ENCODE peak calls at places on chromosomes 4 and X, in seven cellular contexts. One of them, this sample, is unnamed.

GRCh38 chr4:22515145-22515887 is 550 bp downstream of the ADGRA3 start:
- DNase-seq in GM23338: peak
- DNase-seq in H1: peak
- DNase-seq in endothelial cell of umbilical vein: peak
- DNase-seq in GM12892: peak
- DNase-seq in HCT116: no peak
- DNase-seq in suprapubic skin: peak
- DNase-seq in this sample: peak

GRCh38 chr4:94917146-94917545 is 159.4 kb downstream of the BMPR1B start:
- DNase-seq in GM23338: no peak
- DNase-seq in H1: no peak
- DNase-seq in endothelial cell of umbilical vein: no peak
- DNase-seq in GM12892: no peak
- DNase-seq in HCT116: no peak
- DNase-seq in suprapubic skin: no peak
- DNase-seq in this sample: no peak

GRCh38 chrX:8755813-8756212 is 23.9 kb upstream of the ANOS1 start:
- DNase-seq in GM23338: no peak
- DNase-seq in H1: no peak
- DNase-seq in endothelial cell of umbilical vein: no peak
- DNase-seq in GM12892: no peak
- DNase-seq in HCT116: no peak
- DNase-seq in suprapubic skin: no peak
- DNase-seq in this sample: no peak

GRCh38 chr4:151418385-151418784 is 9.4 kb downstream of the FHIP1A start:
- DNase-seq in GM23338: no peak
- DNase-seq in H1: no peak
- DNase-seq in endothelial cell of umbilical vein: peak
- DNase-seq in GM12892: no peak
- DNase-seq in HCT116: peak
- DNase-seq in suprapubic skin: no peak
- DNase-seq in this sample: no peak

GRCh38 chrX:150837845-150838244 is 60.6 kb downstream of the CD99L2 start:
- DNase-seq in GM23338: no peak
- DNase-seq in H1: no peak
- DNase-seq in endothelial cell of umbilical vein: no peak
- DNase-seq in GM12892: no peak
- DNase-seq in HCT116: no peak
- DNase-seq in suprapubic skin: no peak
- DNase-seq in this sample: no peak

GRCh38 chr4:91256751-91257150 is 1047.0 kb upstream of the GRID2 start:
- DNase-seq in GM23338: no peak
- DNase-seq in H1: no peak
- DNase-seq in endothelial cell of umbilical vein: no peak
- DNase-seq in GM12892: no peak
- DNase-seq in HCT116: no peak
- DNase-seq in suprapubic skin: no peak
- DNase-seq in this sample: no peak

GRCh38 chrX:3052864-3053263 is 11.6 kb downstream of the ARSF start:
- DNase-seq in GM23338: no peak
- DNase-seq in H1: no peak
- DNase-seq in endothelial cell of umbilical vein: no peak
- DNase-seq in GM12892: no peak
- DNase-seq in HCT116: no peak
- DNase-seq in suprapubic skin: no peak
- DNase-seq in this sample: no peak

GRCh38 chrX:6693051-6693450 is 158.1 kb upstream of the VCX3A start:
- DNase-seq in GM23338: peak
- DNase-seq in H1: no peak
- DNase-seq in endothelial cell of umbilical vein: no peak
- DNase-seq in GM12892: no peak
- DNase-seq in HCT116: no peak
- DNase-seq in suprapubic skin: no peak
- DNase-seq in this sample: no peak

GRCh38 chr4:55498051-55498450 is 48.7 kb downstream of the CLOCK start:
- DNase-seq in GM23338: no peak
- DNase-seq in H1: no peak
- DNase-seq in endothelial cell of umbilical vein: no peak
- DNase-seq in GM12892: no peak
- DNase-seq in HCT116: no peak
- DNase-seq in suprapubic skin: no peak
- DNase-seq in this sample: no peak

GRCh38 chr4:153489856-153490558 is 23.8 kb downstream of the TMEM131L start:
- DNase-seq in GM23338: no peak
- DNase-seq in H1: no peak
- DNase-seq in endothelial cell of umbilical vein: peak
- DNase-seq in GM12892: no peak
- DNase-seq in HCT116: no peak
- DNase-seq in suprapubic skin: no peak
- DNase-seq in this sample: no peak

GRCh38 chr4:122722256-122722655 is 10.2 kb upstream of the BBS12 start:
- DNase-seq in GM23338: no peak
- DNase-seq in H1: no peak
- DNase-seq in endothelial cell of umbilical vein: no peak
- DNase-seq in GM12892: no peak
- DNase-seq in HCT116: no peak
- DNase-seq in suprapubic skin: no peak
- DNase-seq in this sample: no peak

GRCh38 chrX:84182521-84182920 is 5.5 kb downstream of the RPS6KA6 start:
- DNase-seq in GM23338: no peak
- DNase-seq in H1: no peak
- DNase-seq in endothelial cell of umbilical vein: no peak
- DNase-seq in GM12892: no peak
- DNase-seq in HCT116: no peak
- DNase-seq in suprapubic skin: no peak
- DNase-seq in this sample: no peak

GRCh38 chr4:80367737-80368136 is 32.2 kb downstream of the CFAP299 start:
- DNase-seq in GM23338: no peak
- DNase-seq in H1: no peak
- DNase-seq in endothelial cell of umbilical vein: no peak
- DNase-seq in GM12892: no peak
- DNase-seq in HCT116: no peak
- DNase-seq in suprapubic skin: no peak
- DNase-seq in this sample: no peak

GRCh38 chrX:101803451-101803850 is 128.4 kb downstream of the ZMAT1 start:
- DNase-seq in GM23338: peak
- DNase-seq in H1: no peak
- DNase-seq in endothelial cell of umbilical vein: peak
- DNase-seq in GM12892: no peak
- DNase-seq in HCT116: no peak
- DNase-seq in suprapubic skin: no peak
- DNase-seq in this sample: no peak

GRCh38 chr4:70704333-70705145 is 16.2 kb downstream of the UTP3 start:
- DNase-seq in GM23338: peak
- DNase-seq in H1: peak
- DNase-seq in endothelial cell of umbilical vein: peak
- DNase-seq in GM12892: peak
- DNase-seq in HCT116: peak
- DNase-seq in suprapubic skin: peak
- DNase-seq in this sample: peak
- TF ChIP-seq POLR2AphosphoS5 in GM23338: peak
- TF ChIP-seq POLR2AphosphoS5 in H1: no peak
- TF ChIP-seq POLR2AphosphoS5 in endothelial cell of umbilical vein: peak
- TF ChIP-seq POLR2AphosphoS5 in GM12892: no peak
- TF ChIP-seq POLR2AphosphoS5 in HCT116: peak
- TF ChIP-seq POLR2AphosphoS5 in suprapubic skin: no peak
- TF ChIP-seq POLR2AphosphoS5 in this sample: no peak

GRCh38 chrX:136907626-136908025 is 27.1 kb upstream of the RBMX start:
- DNase-seq in GM23338: no peak
- DNase-seq in H1: no peak
- DNase-seq in endothelial cell of umbilical vein: no peak
- DNase-seq in GM12892: no peak
- DNase-seq in HCT116: no peak
- DNase-seq in suprapubic skin: no peak
- DNase-seq in this sample: no peak

GRCh38 chrX:136909119-136909705 is 28.7 kb upstream of the RBMX start:
- DNase-seq in GM23338: peak
- DNase-seq in H1: peak
- DNase-seq in endothelial cell of umbilical vein: peak
- DNase-seq in GM12892: peak
- DNase-seq in HCT116: peak
- DNase-seq in suprapubic skin: peak
- DNase-seq in this sample: peak

GRCh38 chrX:136906921-136907510 is 26.5 kb upstream of the RBMX start:
- DNase-seq in GM23338: no peak
- DNase-seq in H1: no peak
- DNase-seq in endothelial cell of umbilical vein: no peak
- DNase-seq in GM12892: no peak
- DNase-seq in HCT116: no peak
- DNase-seq in suprapubic skin: no peak
- DNase-seq in this sample: no peak

GRCh38 chrX:136910565-136911040 is 30.1 kb upstream of the RBMX start:
- DNase-seq in GM23338: no peak
- DNase-seq in H1: no peak
- DNase-seq in endothelial cell of umbilical vein: no peak
- DNase-seq in GM12892: no peak
- DNase-seq in HCT116: no peak
- DNase-seq in suprapubic skin: no peak
- DNase-seq in this sample: no peak

DNA sequence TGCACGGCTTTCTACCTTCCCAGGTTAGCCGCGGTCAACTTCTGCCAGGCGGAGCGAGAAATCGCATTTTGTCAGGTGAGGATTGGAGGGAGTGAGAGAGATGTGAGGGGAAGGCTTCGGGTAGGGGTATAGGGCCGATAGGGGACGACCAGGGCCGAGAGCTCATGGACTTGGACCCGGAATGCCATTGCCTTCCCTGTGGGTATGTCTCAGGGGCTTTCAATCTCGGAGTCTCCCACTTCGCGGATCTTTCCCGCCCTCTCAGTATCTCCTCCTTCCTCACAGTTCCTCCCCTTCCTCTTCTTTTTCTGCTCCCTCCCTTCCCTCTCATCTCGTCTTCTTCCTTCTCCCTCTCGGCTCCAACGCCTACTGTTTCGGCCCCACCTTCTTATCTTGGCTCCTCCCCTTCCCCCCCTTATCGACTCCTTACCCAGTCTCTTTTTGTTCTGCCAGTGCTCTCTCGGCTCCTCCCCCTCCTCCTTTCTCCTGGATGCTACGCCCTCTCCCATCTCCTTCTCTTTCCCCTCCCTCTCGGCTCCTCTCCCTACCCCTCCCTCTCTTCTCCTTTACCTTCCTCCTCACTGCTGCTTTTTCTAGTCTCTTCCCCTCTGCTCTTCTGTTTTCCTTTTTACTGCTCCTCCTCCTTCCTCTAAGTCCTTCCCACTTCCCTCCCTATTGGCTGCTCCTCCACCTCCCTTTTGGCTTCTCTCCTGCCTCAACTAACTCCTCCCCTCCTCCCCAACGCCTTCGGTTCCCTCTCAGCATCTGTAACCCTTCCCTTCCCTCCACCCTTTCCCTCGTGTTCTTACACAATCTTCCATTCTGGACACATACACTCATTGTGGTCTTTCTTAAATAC is 29.4 kb upstream of the RBMX start:
- DNase-seq in GM23338: peak
- DNase-seq in H1: peak
- DNase-seq in endothelial cell of umbilical vein: peak
- DNase-seq in GM12892: peak
- DNase-seq in HCT116: peak
- DNase-seq in suprapubic skin: peak
- DNase-seq in this sample: peak
- TF ChIP-seq POLR2AphosphoS5 in GM23338: peak
- TF ChIP-seq POLR2AphosphoS5 in H1: no peak
- TF ChIP-seq POLR2AphosphoS5 in endothelial cell of umbilical vein: no peak
- TF ChIP-seq POLR2AphosphoS5 in GM12892: no peak
- TF ChIP-seq POLR2AphosphoS5 in HCT116: peak
- TF ChIP-seq POLR2AphosphoS5 in suprapubic skin: no peak
- TF ChIP-seq POLR2AphosphoS5 in this sample: no peak

DNA sequence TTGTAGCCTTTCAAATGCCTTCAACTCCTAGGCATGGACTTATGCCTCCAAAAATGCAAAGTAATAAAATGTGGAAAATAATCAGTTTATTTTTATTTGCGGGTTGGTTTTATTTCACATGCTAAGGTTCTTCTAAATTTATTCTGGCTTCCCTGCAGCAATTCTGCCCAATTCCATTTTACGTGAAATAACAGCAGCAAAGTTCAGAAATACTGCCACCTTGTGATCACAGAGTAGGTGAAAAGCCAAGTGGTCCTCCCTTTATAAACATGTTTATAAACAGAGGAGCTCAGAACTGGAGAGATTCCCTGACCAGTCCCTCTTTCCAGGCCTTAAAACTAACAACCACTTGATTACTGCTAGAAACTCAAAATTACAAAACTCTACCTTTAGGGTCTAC is 14.7 kb upstream of the DCHS2 start:
- DNase-seq in GM23338: peak
- DNase-seq in H1: no peak
- DNase-seq in endothelial cell of umbilical vein: peak
- DNase-seq in GM12892: no peak
- DNase-seq in HCT116: peak
- DNase-seq in suprapubic skin: no peak
- DNase-seq in this sample: no peak
- TF ChIP-seq POLR2AphosphoS5 in GM23338: no peak
- TF ChIP-seq POLR2AphosphoS5 in H1: no peak
- TF ChIP-seq POLR2AphosphoS5 in endothelial cell of umbilical vein: no peak
- TF ChIP-seq POLR2AphosphoS5 in GM12892: no peak
- TF ChIP-seq POLR2AphosphoS5 in HCT116: no peak
- TF ChIP-seq POLR2AphosphoS5 in suprapubic skin: no peak
- TF ChIP-seq POLR2AphosphoS5 in this sample: no peak

GRCh38 chr4:73730292-73730691 is 10.1 kb upstream of the CXCL8 start:
- DNase-seq in GM23338: no peak
- DNase-seq in H1: no peak
- DNase-seq in endothelial cell of umbilical vein: no peak
- DNase-seq in GM12892: no peak
- DNase-seq in HCT116: no peak
- DNase-seq in suprapubic skin: no peak
- DNase-seq in this sample: no peak

GRCh38 chr4:73729534-73730165 is 10.7 kb upstream of the CXCL8 start:
- DNase-seq in GM23338: peak
- DNase-seq in H1: no peak
- DNase-seq in endothelial cell of umbilical vein: peak
- DNase-seq in GM12892: no peak
- DNase-seq in HCT116: peak
- DNase-seq in suprapubic skin: peak
- DNase-seq in this sample: no peak

GRCh38 chr4:73732759-73733431 is 7.5 kb upstream of the CXCL8 start:
- DNase-seq in GM23338: no peak
- DNase-seq in H1: no peak
- DNase-seq in endothelial cell of umbilical vein: peak
- DNase-seq in GM12892: no peak
- DNase-seq in HCT116: no peak
- DNase-seq in suprapubic skin: no peak
- DNase-seq in this sample: no peak

GRCh38 chr4:73730854-73731253 is 9.5 kb upstream of the CXCL8 start:
- DNase-seq in GM23338: no peak
- DNase-seq in H1: no peak
- DNase-seq in endothelial cell of umbilical vein: no peak
- DNase-seq in GM12892: no peak
- DNase-seq in HCT116: no peak
- DNase-seq in suprapubic skin: no peak
- DNase-seq in this sample: no peak

GRCh38 chr4:73731968-73732610 is 8.3 kb upstream of the CXCL8 start:
- DNase-seq in GM23338: no peak
- DNase-seq in H1: no peak
- DNase-seq in endothelial cell of umbilical vein: no peak
- DNase-seq in GM12892: no peak
- DNase-seq in HCT116: no peak
- DNase-seq in suprapubic skin: no peak
- DNase-seq in this sample: no peak
- TF ChIP-seq POLR2AphosphoS5 in GM23338: no peak
- TF ChIP-seq POLR2AphosphoS5 in H1: no peak
- TF ChIP-seq POLR2AphosphoS5 in endothelial cell of umbilical vein: no peak
- TF ChIP-seq POLR2AphosphoS5 in GM12892: no peak
- TF ChIP-seq POLR2AphosphoS5 in HCT116: no peak
- TF ChIP-seq POLR2AphosphoS5 in suprapubic skin: no peak
- TF ChIP-seq POLR2AphosphoS5 in this sample: no peak

GRCh38 chr4:85475631-85476233 is 782 bp downstream of the ARHGAP24 start:
- DNase-seq in GM23338: no peak
- DNase-seq in H1: peak
- DNase-seq in endothelial cell of umbilical vein: no peak
- DNase-seq in GM12892: no peak
- DNase-seq in HCT116: no peak
- DNase-seq in suprapubic skin: no peak
- DNase-seq in this sample: no peak
- TF ChIP-seq POLR2AphosphoS5 in GM23338: no peak
- TF ChIP-seq POLR2AphosphoS5 in H1: no peak
- TF ChIP-seq POLR2AphosphoS5 in endothelial cell of umbilical vein: no peak
- TF ChIP-seq POLR2AphosphoS5 in GM12892: no peak
- TF ChIP-seq POLR2AphosphoS5 in HCT116: no peak
- TF ChIP-seq POLR2AphosphoS5 in suprapubic skin: no peak
- TF ChIP-seq POLR2AphosphoS5 in this sample: no peak